ENCODE peak calls at places on chromosomes 7 and 10, in four cellular contexts. O is retina, X is GM04504, C is NCI-H748 treated with DMSO at 0.1 percent for 48 hours. N is an unnamed sample.

GRCh38 chr7:90312745-90313144 is 8.4 kb downstream of the FAM237B start:
- DNase-seq in O (no peak), X (no peak), C (no peak), N (no peak)

GRCh38 chr10:84158549-84158948 is 15.1 kb upstream of the GPR15LG start:
- DNase-seq in O (no peak), X (no peak), C (no peak), N (no peak)

GRCh38 chr7:132276986-132277716 is 299.1 kb downstream of the PLXNA4 start:
- DNase-seq in O (no peak), X (peak; percentile 14), C (no peak), N (no peak)

GRCh38 chr7:138077809-138078208 is 1.6 kb downstream of the AKR1D1 start:
- DNase-seq in O (no peak), X (no peak), C (no peak), N (no peak)

GRCh38 chr7:5636914-5637313 is 144.5 kb downstream of the RNF216 start:
- DNase-seq in O (no peak), X (peak; percentile 88), C (no peak), N (no peak)

GRCh38 chr10:124339951-124340760 is 78.6 kb downstream of the OAT start:
- DNase-seq in O (no peak), X (peak; percentile 81), C (no peak), N (no peak)

GRCh38 chr7:37765872-37766525 is 82.4 kb upstream of the NME8 start:
- DNase-seq in O (no peak), X (no peak), C (no peak), N (no peak)

GRCh38 chr10:32237644-32238345 is 109.2 kb downstream of the EPC1 start:
- DNase-seq in O (no peak), X (peak; percentile 48), C (no peak), N (no peak)

GRCh38 chr10:22534849-22535604 is 179.4 kb downstream of the PIP4K2A start:
- DNase-seq in O (no peak), X (no peak), C (no peak), N (no peak)

GRCh38 chr10:107169516-107169915 is 5.0 kb upstream of the SORCS1 start:
- DNase-seq in O (no peak), X (no peak), C (no peak), N (no peak)

GRCh38 chr7:115352375-115352774 is 430.5 kb downstream of the MDFIC start:
- DNase-seq in O (no peak), X (peak; percentile 66), C (no peak), N (no peak)

GRCh38 chr10:1280436-1281401 is 224.5 kb downstream of the WDR37 start:
- DNase-seq in O (no peak), X (no peak), C (no peak), N (no peak)

GRCh38 chr7:131501422-131501821 is 55.0 kb downstream of the PODXL start:
- DNase-seq in O (no peak), X (peak; percentile 42), C (no peak), N (no peak)

GRCh38 chr10:3987142-3987974 is 202.3 kb upstream of the KLF6 start:
- DNase-seq in O (no peak), X (no peak), C (no peak), N (no peak)

GRCh38 chr10:126110434-126110833 is 214.1 kb downstream of the FANK1 start:
- DNase-seq in O (no peak), X (no peak), C (no peak), N (no peak)

GRCh38 chr10:78491812-78492211 is 458.1 kb downstream of the RPS24 start:
- DNase-seq in O (no peak), X (no peak), C (no peak), N (no peak)

GRCh38 chr10:32332299-32332750 is 14.6 kb downstream of the EPC1 start:
- DNase-seq in O (no peak), X (no peak), C (no peak), N (no peak)

GRCh38 chr10:72073677-72074412 is 14.5 kb downstream of the SPOCK2 start:
- DNase-seq in O (no peak), X (no peak), C (no peak), N (no peak)

GRCh38 chr7:124120911-124121310 is 88.0 kb upstream of the TMEM229A start:
- DNase-seq in O (no peak), X (no peak), C (no peak), N (no peak)

GRCh38 chr10:97596101-97597055 is 6.9 kb downstream of the C10orf62 start:
- DNase-seq in O (no peak), X (peak; percentile 49), C (no peak), N (no peak)

GRCh38 chr10:8296742-8297101 is 242.2 kb downstream of the GATA3 start:
- DNase-seq in O (no peak), X (no peak), C (no peak), N (no peak)

N was measured in vagina.